ENCODE peak calls at places on chromosome 3, in five cellular contexts. B, C, F, Q and T are unnamed samples.

GRCh38 chr3:184160456-184160855 is 5.3 kb downstream of the DVL3 start:
- DNase-seq in Q (peak), C (no peak), B (no peak), F (peak), T (no peak)

GRCh38 chr3:49899815-49900214 is 3.9 kb downstream of the MST1R start:
- DNase-seq in C (no peak), B (no peak), F (no peak), Q (no peak), T (no peak)

GRCh38 chr3:137032465-137033120 is 74.8 kb downstream of the IL20RB start:
- DNase-seq in B (peak), Q (peak), F (peak), C (no peak), T (peak)

GRCh38 chr3:197317250-197317963 is 19.0 kb upstream of the DLG1 start:
- DNase-seq in F (no peak), B (no peak), Q (no peak), C (peak), T (no peak)

GRCh38 chr3:126380011-126380768 is 14.5 kb upstream of the CFAP100 start:
- DNase-seq in C (no peak), F (no peak), Q (no peak), B (no peak), T (no peak)

GRCh38 chr3:159796744-159797143 is 191.9 kb upstream of the IL12A start:
- DNase-seq in F (no peak), Q (no peak), B (no peak), C (peak), T (no peak)

GRCh38 chr3:160040181-160040580 is 51.5 kb downstream of the IL12A start:
- DNase-seq in F (no peak), B (no peak), C (no peak), Q (no peak), T (no peak)

GRCh38 chr3:154314152-154314551 is 10.1 kb downstream of the DHX36 start:
- DNase-seq in Q (no peak), B (no peak), C (no peak), F (no peak), T (no peak)

GRCh38 chr3:46946856-46947544 is 29.5 kb downstream of the CCDC12 start:
- DNase-seq in B (peak), C (no peak), Q (no peak), F (no peak), T (no peak)

GRCh38 chr3:141804778-141805639 is 41.8 kb downstream of the GRK7 start:
- DNase-seq in F (no peak), C (no peak), Q (no peak), B (no peak), T (no peak)

GRCh38 chr3:131216801-131217200 is 164.8 kb upstream of the NUDT16 start:
- DNase-seq in B (no peak), Q (no peak), F (no peak), C (no peak), T (no peak)

GRCh38 chr3:42262525-42262924 is 3.5 kb downstream of the CCK start:
- DNase-seq in Q (no peak), B (no peak), C (peak), F (no peak), T (no peak)

GRCh38 chr3:189389346-189389745 is 217.6 kb downstream of the TPRG1 start:
- DNase-seq in B (no peak), F (no peak), C (peak), Q (no peak), T (no peak)